ENCODE peak calls at places on chromosomes 13 and 19, in four cellular contexts. One of them, this sample, is unnamed.

GRCh38 chr19:23766951-23767350 is 8.3 kb upstream of the ZNF681 start:
- DNase-seq in thoracic aorta: no peak
- DNase-seq in fibroblast of the aortic adventitia: no peak
- DNase-seq in IMR-90: no peak
- DNase-seq in this sample: no peak

GRCh38 chr13:71525004-71525403 is 342.0 kb downstream of the DACH1 start:
- DNase-seq in fibroblast of the aortic adventitia: no peak
- DNase-seq in IMR-90: no peak
- DNase-seq in thoracic aorta: no peak
- DNase-seq in this sample: no peak

GRCh38 chr19:925912-926594 is at the start of gene ARID3A:
- DNase-seq in fibroblast of the aortic adventitia: no peak
- DNase-seq in thoracic aorta: no peak
- DNase-seq in IMR-90: no peak
- DNase-seq in this sample: no peak

GRCh38 chr13:42875448-42876269 is 94.3 kb downstream of the FAM216B start:
- DNase-seq in IMR-90: peak; percentile 54
- DNase-seq in thoracic aorta: no peak
- DNase-seq in fibroblast of the aortic adventitia: peak; percentile 61
- DNase-seq in this sample: no peak

GRCh38 chr19:14337510-14337909 is 43.7 kb upstream of the ADGRE5 start:
- DNase-seq in IMR-90: no peak
- DNase-seq in thoracic aorta: no peak
- DNase-seq in fibroblast of the aortic adventitia: peak; percentile 10
- DNase-seq in this sample: no peak

GRCh38 chr13:99415851-99416331 is 85.4 kb upstream of the TM9SF2 start:
- DNase-seq in fibroblast of the aortic adventitia: no peak
- DNase-seq in IMR-90: no peak
- DNase-seq in thoracic aorta: no peak
- DNase-seq in this sample: no peak

GRCh38 chr13:27177852-27178251 is 6.2 kb upstream of the USP12 start:
- DNase-seq in fibroblast of the aortic adventitia: no peak
- DNase-seq in IMR-90: no peak
- DNase-seq in thoracic aorta: no peak
- DNase-seq in this sample: no peak

GRCh38 chr13:99434258-99434788 is 66.9 kb upstream of the TM9SF2 start:
- DNase-seq in thoracic aorta: no peak
- DNase-seq in fibroblast of the aortic adventitia: no peak
- DNase-seq in IMR-90: no peak
- DNase-seq in this sample: no peak

GRCh38 chr13:85710545-85710944 is 88.7 kb downstream of the SLITRK6 start:
- DNase-seq in IMR-90: no peak
- DNase-seq in thoracic aorta: no peak
- DNase-seq in fibroblast of the aortic adventitia: no peak
- DNase-seq in this sample: no peak

GRCh38 chr13:43285891-43286602 is 262.7 kb downstream of the DNAJC15 start:
- DNase-seq in thoracic aorta: no peak
- DNase-seq in IMR-90: peak; percentile 68
- DNase-seq in fibroblast of the aortic adventitia: peak; percentile 69
- DNase-seq in this sample: peak; percentile 67

GRCh38 chr19:10424011-10424637 is 3.8 kb downstream of the PDE4A start:
- DNase-seq in thoracic aorta: no peak
- DNase-seq in IMR-90: peak; percentile 68
- DNase-seq in fibroblast of the aortic adventitia: peak; percentile 63
- DNase-seq in this sample: no peak

GRCh38 chr19:3983936-3984583 is 1.2 kb downstream of the EEF2 start:
- DNase-seq in IMR-90: peak; percentile 47
- DNase-seq in thoracic aorta: no peak
- DNase-seq in fibroblast of the aortic adventitia: peak; percentile 47
- DNase-seq in this sample: no peak

GRCh38 chr19:3491396-3492119 is 8.3 kb upstream of the SMIM44 start:
- DNase-seq in fibroblast of the aortic adventitia: no peak
- DNase-seq in IMR-90: no peak
- DNase-seq in thoracic aorta: no peak
- DNase-seq in this sample: no peak

GRCh38 chr13:42277618-42278276 is 5.8 kb downstream of the AKAP11 start:
- DNase-seq in IMR-90: peak; percentile 21
- DNase-seq in fibroblast of the aortic adventitia: no peak
- DNase-seq in thoracic aorta: no peak
- DNase-seq in this sample: no peak

GRCh38 chr19:47073574-47073973 is 25.1 kb upstream of the TMEM160 start:
- DNase-seq in thoracic aorta: no peak
- DNase-seq in fibroblast of the aortic adventitia: no peak
- DNase-seq in IMR-90: no peak
- DNase-seq in this sample: no peak

GRCh38 chr19:12783226-12783848 is 7.9 kb upstream of the JUNB start:
- DNase-seq in IMR-90: no peak
- DNase-seq in thoracic aorta: no peak
- DNase-seq in fibroblast of the aortic adventitia: no peak
- DNase-seq in this sample: no peak

GRCh38 chr19:30708416-30708815 is 336.2 kb downstream of the ZNF536 start:
- DNase-seq in thoracic aorta: no peak
- DNase-seq in IMR-90: no peak
- DNase-seq in fibroblast of the aortic adventitia: no peak
- DNase-seq in this sample: no peak

GRCh38 chr13:64684685-64685431 is 2545.3 kb downstream of the PCDH9 start:
- DNase-seq in IMR-90: peak; percentile 36
- DNase-seq in fibroblast of the aortic adventitia: peak; percentile 78
- DNase-seq in thoracic aorta: no peak
- DNase-seq in this sample: no peak

GRCh38 chr13:26459276-26460131 is 98.0 kb upstream of the WASF3 start:
- DNase-seq in fibroblast of the aortic adventitia: no peak
- DNase-seq in thoracic aorta: no peak
- DNase-seq in IMR-90: no peak
- DNase-seq in this sample: no peak

GRCh38 chr13:46668302-46668720 is 115.3 kb downstream of the LRCH1 start:
- DNase-seq in thoracic aorta: no peak
- DNase-seq in IMR-90: peak; percentile 95
- DNase-seq in fibroblast of the aortic adventitia: peak; percentile 96
- DNase-seq in this sample: no peak

GRCh38 chr13:48533986-48534600 is 1.2 kb upstream of the RCBTB2 start:
- DNase-seq in fibroblast of the aortic adventitia: no peak
- DNase-seq in IMR-90: no peak
- DNase-seq in thoracic aorta: no peak
- DNase-seq in this sample: no peak

GRCh38 chr13:48532146-48532472 is 771 bp downstream of the RCBTB2 start:
- DNase-seq in thoracic aorta: no peak
- DNase-seq in fibroblast of the aortic adventitia: peak; percentile 74
- DNase-seq in IMR-90: peak; percentile 52
- DNase-seq in this sample: no peak

GRCh38 chr13:48533207-48533499 is 273 bp upstream of the RCBTB2 start:
- DNase-seq in IMR-90: no peak
- DNase-seq in fibroblast of the aortic adventitia: no peak
- DNase-seq in thoracic aorta: no peak
- DNase-seq in this sample: no peak

GRCh38 chr13:48531416-48532145 is 1.3 kb downstream of the RCBTB2 start:
- DNase-seq in IMR-90: no peak
- DNase-seq in thoracic aorta: no peak
- DNase-seq in fibroblast of the aortic adventitia: no peak
- DNase-seq in this sample: no peak

GRCh38 chr13:48532473-48533206 is at the start of gene RCBTB2:
- DNase-seq in fibroblast of the aortic adventitia: peak; percentile 98
- DNase-seq in IMR-90: peak; percentile 96
- DNase-seq in thoracic aorta: peak; percentile 93
- DNase-seq in this sample: peak; percentile 81
- TF ChIP-seq CTCF in fibroblast of the aortic adventitia: no peak
- TF ChIP-seq CTCF in IMR-90: no peak
- TF ChIP-seq CTCF in thoracic aorta: no peak
- TF ChIP-seq CTCF in this sample: no peak

DNA sequence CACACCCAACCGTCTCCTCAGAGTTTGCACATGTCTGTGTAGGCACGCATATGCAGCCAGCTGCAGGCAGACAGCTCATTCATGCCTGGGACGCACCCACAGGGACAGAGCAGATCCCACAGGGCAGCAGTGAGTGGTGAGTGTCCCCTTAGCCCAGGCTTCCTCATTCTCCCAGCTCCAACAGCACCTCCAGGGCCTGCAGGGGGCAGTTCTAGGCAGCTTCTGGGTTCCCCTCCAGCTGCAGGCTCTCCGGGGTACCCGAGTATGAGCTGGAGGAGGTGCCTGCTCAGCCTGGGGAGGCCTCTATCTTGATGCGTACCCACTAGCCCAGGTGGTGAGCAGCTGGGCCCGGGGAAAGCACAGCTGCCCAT is 1.3 kb upstream of the SHANK1 start:
- DNase-seq in fibroblast of the aortic adventitia: peak; percentile 39
- DNase-seq in thoracic aorta: no peak
- DNase-seq in IMR-90: peak; percentile 73
- DNase-seq in this sample: no peak
- TF ChIP-seq CTCF in fibroblast of the aortic adventitia: no peak
- TF ChIP-seq CTCF in thoracic aorta: no peak
- TF ChIP-seq CTCF in IMR-90: peak; percentile 18
- TF ChIP-seq CTCF in this sample: peak; percentile 2

GRCh38 chr19:18831524-18832330 is at the start of gene UPF1:
- DNase-seq in IMR-90: peak; percentile 88
- DNase-seq in thoracic aorta: peak; percentile 47
- DNase-seq in fibroblast of the aortic adventitia: peak; percentile 86
- DNase-seq in this sample: peak; percentile 69
- TF ChIP-seq CTCF in IMR-90: peak; percentile 9
- TF ChIP-seq CTCF in thoracic aorta: no peak
- TF ChIP-seq CTCF in fibroblast of the aortic adventitia: no peak
- TF ChIP-seq CTCF in this sample: no peak

DNA sequence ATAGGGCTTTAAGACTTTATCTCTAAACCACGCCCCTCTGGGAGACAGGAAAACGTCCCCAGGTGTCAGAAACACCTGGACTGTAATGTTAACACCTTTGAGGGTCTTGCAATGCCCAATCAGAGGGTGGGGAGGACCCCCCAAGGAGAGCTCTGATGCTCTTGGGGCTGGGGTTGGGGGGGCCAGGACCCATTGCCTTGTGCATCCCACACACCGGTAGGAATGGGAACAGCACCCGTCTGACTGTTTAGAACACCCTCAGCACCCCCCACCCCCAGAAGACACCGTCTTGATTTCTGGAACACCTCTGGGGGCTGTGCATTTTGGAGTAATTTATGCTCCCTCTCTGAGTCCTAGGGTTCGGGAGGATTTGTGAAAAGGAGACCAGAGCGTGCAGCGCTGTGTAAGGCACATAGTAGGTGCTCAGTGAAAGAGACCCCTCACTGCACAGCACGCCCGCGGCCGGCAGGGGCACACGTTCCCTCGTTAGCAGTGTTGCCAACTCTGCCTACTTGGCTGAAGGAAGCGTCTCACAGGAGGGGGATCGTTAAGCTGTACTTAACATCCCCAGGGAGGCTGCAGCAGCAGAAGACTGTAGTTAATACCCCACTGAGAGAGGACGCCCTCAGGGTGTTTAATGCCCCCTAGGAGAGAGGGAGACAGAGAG is 2.8 kb upstream of the ERFL start:
- DNase-seq in thoracic aorta: no peak
- DNase-seq in fibroblast of the aortic adventitia: no peak
- DNase-seq in IMR-90: no peak
- DNase-seq in this sample: no peak
- TF ChIP-seq CTCF in thoracic aorta: no peak
- TF ChIP-seq CTCF in fibroblast of the aortic adventitia: peak; percentile 46
- TF ChIP-seq CTCF in IMR-90: peak; percentile 36
- TF ChIP-seq CTCF in this sample: peak; percentile 61

GRCh38 chr19:18152817-18153554 is at the start of gene PIK3R2:
- DNase-seq in IMR-90: peak; percentile 98
- DNase-seq in thoracic aorta: peak; percentile 97
- DNase-seq in fibroblast of the aortic adventitia: peak; percentile 99
- DNase-seq in this sample: peak; percentile 85
- TF ChIP-seq CTCF in IMR-90: no peak
- TF ChIP-seq CTCF in thoracic aorta: no peak
- TF ChIP-seq CTCF in fibroblast of the aortic adventitia: no peak
- TF ChIP-seq CTCF in this sample: no peak

GRCh38 chr13:51222510-51223283 is 499 bp downstream of the FAM124A start:
- DNase-seq in fibroblast of the aortic adventitia: no peak
- DNase-seq in IMR-90: no peak
- DNase-seq in thoracic aorta: no peak
- DNase-seq in this sample: no peak

GRCh38 chr13:51221108-51221507 is 1.1 kb upstream of the FAM124A start:
- DNase-seq in thoracic aorta: no peak
- DNase-seq in IMR-90: no peak
- DNase-seq in fibroblast of the aortic adventitia: no peak
- DNase-seq in this sample: no peak

GRCh38 chr13:51220706-51221105 is 1.5 kb upstream of the FAM124A start:
- DNase-seq in thoracic aorta: no peak
- DNase-seq in fibroblast of the aortic adventitia: no peak
- DNase-seq in IMR-90: no peak
- DNase-seq in this sample: no peak

GRCh38 chr13:51223284-51224270 is 1.4 kb downstream of the FAM124A start:
- DNase-seq in thoracic aorta: no peak
- DNase-seq in IMR-90: no peak
- DNase-seq in fibroblast of the aortic adventitia: no peak
- DNase-seq in this sample: no peak

GRCh38 chr13:51221674-51222509 is at the start of gene FAM124A:
- DNase-seq in thoracic aorta: no peak
- DNase-seq in fibroblast of the aortic adventitia: no peak
- DNase-seq in IMR-90: peak; percentile 4
- DNase-seq in this sample: no peak
- TF ChIP-seq CTCF in thoracic aorta: no peak
- TF ChIP-seq CTCF in fibroblast of the aortic adventitia: no peak
- TF ChIP-seq CTCF in IMR-90: peak; percentile 35
- TF ChIP-seq CTCF in this sample: no peak